ENCODE peak calls at places on chromosomes 6 and 20, in nine cellular contexts. K is A172, H is tibial artery, N is left ventricle myocardium inferior, D is pancreas, O is brain microvascular endothelial cell, B is GM12865, I is NCI-H1105, G is SJSA1. L is an unnamed sample.
A peak's percentile ranks its signal among the peaks of the same experiment; 100 is the strongest.

GRCh38 chr6:104632565-104632964 is 227.2 kb downstream of the HACE1 start:
- DNase-seq in K (no peak), H (no peak), N (no peak), D (no peak), O (no peak), B (no peak), I (no peak), G (no peak), L (no peak)

GRCh38 chr6:24240380-24240779 is 114.4 kb downstream of the NRSN1 start:
- DNase-seq in K (no peak), H (no peak), N (no peak), D (no peak), O (no peak), B (no peak), I (no peak), G (no peak), L (no peak)

GRCh38 chr6:158233214-158233795 is 65.2 kb downstream of the GTF2H5 start:
- DNase-seq in K (no peak), H (no peak), N (no peak), D (no peak), O (no peak), B (peak; percentile 31), I (no peak), G (no peak), L (no peak)

GRCh38 chr6:22627644-22628043 is 58.3 kb downstream of the HDGFL1 start:
- DNase-seq in K (no peak), H (no peak), N (no peak), D (no peak), O (no peak), B (peak; percentile 75), I (no peak), G (no peak), L (no peak)

GRCh38 chr6:53625315-53625714 is 40.2 kb downstream of the KLHL31 start:
- DNase-seq in K (no peak), H (no peak), N (no peak), D (no peak), O (no peak), B (no peak), I (no peak), G (no peak), L (no peak)

GRCh38 chr6:106974999-106975698 is 620 bp upstream of the CD24 start:
- DNase-seq in K (no peak), H (peak; percentile 63), N (peak; percentile 29), D (peak; percentile 77), O (no peak), B (peak; percentile 61), I (peak; percentile 70), G (peak; percentile 75), L (peak; percentile 86)

GRCh38 chr20:21105429-21106170 is 558 bp downstream of the LINC00237 start:
- DNase-seq in K (no peak), H (no peak), N (no peak), D (no peak), O (no peak), B (no peak), I (no peak), G (no peak), L (no peak)

GRCh38 chr20:62227591-62227976 is 7.5 kb upstream of the HRH3 start:
- DNase-seq in K (no peak), H (no peak), N (no peak), D (peak; percentile 56), O (no peak), B (no peak), I (no peak), G (no peak), L (no peak)

GRCh38 chr20:43559588-43559987 is 761 bp downstream of the SGK2 start:
- DNase-seq in K (no peak), H (no peak), N (no peak), D (no peak), O (no peak), B (no peak), I (no peak), G (no peak), L (peak; percentile 22)

GRCh38 chr6:165119231-165120020 is 190.0 kb downstream of the C6orf118 start:
- DNase-seq in K (no peak), H (no peak), N (no peak), D (no peak), O (no peak), B (no peak), I (no peak), G (peak; percentile 64), L (no peak)

GRCh38 chr6:15065603-15066002 is 180.3 kb upstream of the JARID2 start:
- DNase-seq in K (peak; percentile 94), H (no peak), N (no peak), D (no peak), O (no peak), B (no peak), I (no peak), G (no peak), L (no peak)

L was measured in Calu3.